ENCODE peak calls at places on chromosomes 16 and 17, in nine cellular contexts. One of them, this sample, is unnamed.

GRCh38 chr17:27478901-27479531 is 22.8 kb downstream of the KSR1 start:
- DNase-seq in activated CD4-positive, alpha-beta T cell treated with anti-CD3 and anti-CD28 coated beads for 36 hours: peak; percentile 21
- DNase-seq in MV-4-11: no peak
- DNase-seq in NCI-H774: no peak
- DNase-seq in iris pigment epithelial cell: no peak
- DNase-seq in GM13977: no peak
- DNase-seq in NCI-H1417 treated with DMSO at 0.1 percent for 48 hours: no peak
- DNase-seq in NCI-H1930: no peak
- DNase-seq in H1: no peak
- DNase-seq in this sample: no peak

GRCh38 chr16:29673501-29673900 is 5.5 kb upstream of the QPRT start:
- DNase-seq in activated CD4-positive, alpha-beta T cell treated with anti-CD3 and anti-CD28 coated beads for 36 hours: no peak
- DNase-seq in MV-4-11: no peak
- DNase-seq in NCI-H774: no peak
- DNase-seq in iris pigment epithelial cell: no peak
- DNase-seq in GM13977: no peak
- DNase-seq in NCI-H1417 treated with DMSO at 0.1 percent for 48 hours: no peak
- DNase-seq in NCI-H1930: no peak
- DNase-seq in H1: no peak
- DNase-seq in this sample: no peak

GRCh38 chr17:79942011-79942405 is 93.7 kb downstream of the TBC1D16 start:
- DNase-seq in activated CD4-positive, alpha-beta T cell treated with anti-CD3 and anti-CD28 coated beads for 36 hours: no peak
- DNase-seq in MV-4-11: no peak
- DNase-seq in NCI-H774: no peak
- DNase-seq in iris pigment epithelial cell: no peak
- DNase-seq in GM13977: no peak
- DNase-seq in NCI-H1417 treated with DMSO at 0.1 percent for 48 hours: no peak
- DNase-seq in NCI-H1930: no peak
- DNase-seq in H1: no peak
- DNase-seq in this sample: no peak

GRCh38 chr17:27579304-27579703 is 51.7 kb upstream of the LGALS9 start:
- DNase-seq in activated CD4-positive, alpha-beta T cell treated with anti-CD3 and anti-CD28 coated beads for 36 hours: peak; percentile 38
- DNase-seq in MV-4-11: no peak
- DNase-seq in NCI-H774: no peak
- DNase-seq in iris pigment epithelial cell: no peak
- DNase-seq in GM13977: peak; percentile 74
- DNase-seq in NCI-H1417 treated with DMSO at 0.1 percent for 48 hours: no peak
- DNase-seq in NCI-H1930: no peak
- DNase-seq in H1: no peak
- DNase-seq in this sample: no peak

GRCh38 chr17:60900688-60901087 is 223.0 kb downstream of the BCAS3 start:
- DNase-seq in activated CD4-positive, alpha-beta T cell treated with anti-CD3 and anti-CD28 coated beads for 36 hours: no peak
- DNase-seq in MV-4-11: no peak
- DNase-seq in NCI-H774: no peak
- DNase-seq in iris pigment epithelial cell: no peak
- DNase-seq in GM13977: no peak
- DNase-seq in NCI-H1417 treated with DMSO at 0.1 percent for 48 hours: no peak
- DNase-seq in NCI-H1930: no peak
- DNase-seq in H1: no peak
- DNase-seq in this sample: no peak

GRCh38 chr17:80941743-80942211 is 49.9 kb upstream of the CHMP6 start:
- DNase-seq in activated CD4-positive, alpha-beta T cell treated with anti-CD3 and anti-CD28 coated beads for 36 hours: no peak
- DNase-seq in MV-4-11: no peak
- DNase-seq in NCI-H774: no peak
- DNase-seq in iris pigment epithelial cell: no peak
- DNase-seq in GM13977: no peak
- DNase-seq in NCI-H1417 treated with DMSO at 0.1 percent for 48 hours: no peak
- DNase-seq in NCI-H1930: no peak
- DNase-seq in H1: no peak
- DNase-seq in this sample: no peak

GRCh38 chr17:78738245-78738644 is 43.8 kb downstream of the CYTH1 start:
- DNase-seq in activated CD4-positive, alpha-beta T cell treated with anti-CD3 and anti-CD28 coated beads for 36 hours: no peak
- DNase-seq in MV-4-11: no peak
- DNase-seq in NCI-H774: no peak
- DNase-seq in iris pigment epithelial cell: no peak
- DNase-seq in GM13977: no peak
- DNase-seq in NCI-H1417 treated with DMSO at 0.1 percent for 48 hours: no peak
- DNase-seq in NCI-H1930: no peak
- DNase-seq in H1: no peak
- DNase-seq in this sample: no peak

GRCh38 chr17:9053406-9053805 is 32.1 kb downstream of the NTN1 start:
- DNase-seq in activated CD4-positive, alpha-beta T cell treated with anti-CD3 and anti-CD28 coated beads for 36 hours: no peak
- DNase-seq in MV-4-11: no peak
- DNase-seq in NCI-H774: no peak
- DNase-seq in iris pigment epithelial cell: no peak
- DNase-seq in GM13977: no peak
- DNase-seq in NCI-H1417 treated with DMSO at 0.1 percent for 48 hours: no peak
- DNase-seq in NCI-H1930: no peak
- DNase-seq in H1: no peak
- DNase-seq in this sample: no peak

GRCh38 chr16:31427441-31428276 is 501 bp downstream of the COX6A2 start:
- DNase-seq in activated CD4-positive, alpha-beta T cell treated with anti-CD3 and anti-CD28 coated beads for 36 hours: peak; percentile 78
- DNase-seq in MV-4-11: no peak
- DNase-seq in NCI-H774: no peak
- DNase-seq in iris pigment epithelial cell: no peak
- DNase-seq in GM13977: peak; percentile 80
- DNase-seq in NCI-H1417 treated with DMSO at 0.1 percent for 48 hours: no peak
- DNase-seq in NCI-H1930: peak; percentile 77
- DNase-seq in H1: no peak
- DNase-seq in this sample: peak; percentile 22

GRCh38 chr17:412211-413015 is 59.8 kb upstream of the RPH3AL start:
- DNase-seq in activated CD4-positive, alpha-beta T cell treated with anti-CD3 and anti-CD28 coated beads for 36 hours: peak; percentile 81
- DNase-seq in MV-4-11: peak; percentile 65
- DNase-seq in NCI-H774: peak; percentile 5
- DNase-seq in iris pigment epithelial cell: peak; percentile 58
- DNase-seq in GM13977: peak; percentile 58
- DNase-seq in NCI-H1417 treated with DMSO at 0.1 percent for 48 hours: no peak
- DNase-seq in NCI-H1930: no peak
- DNase-seq in H1: no peak
- DNase-seq in this sample: peak; percentile 64

GRCh38 chr17:29156781-29157180 is 23.4 kb downstream of the MYO18A start:
- DNase-seq in activated CD4-positive, alpha-beta T cell treated with anti-CD3 and anti-CD28 coated beads for 36 hours: no peak
- DNase-seq in MV-4-11: no peak
- DNase-seq in NCI-H774: no peak
- DNase-seq in iris pigment epithelial cell: no peak
- DNase-seq in GM13977: no peak
- DNase-seq in NCI-H1417 treated with DMSO at 0.1 percent for 48 hours: no peak
- DNase-seq in NCI-H1930: no peak
- DNase-seq in H1: no peak
- DNase-seq in this sample: no peak

GRCh38 chr17:15947331-15947730 is 2.4 kb downstream of the ADORA2B start:
- DNase-seq in activated CD4-positive, alpha-beta T cell treated with anti-CD3 and anti-CD28 coated beads for 36 hours: no peak
- DNase-seq in MV-4-11: no peak
- DNase-seq in NCI-H774: no peak
- DNase-seq in iris pigment epithelial cell: peak; percentile 47
- DNase-seq in GM13977: no peak
- DNase-seq in NCI-H1417 treated with DMSO at 0.1 percent for 48 hours: no peak
- DNase-seq in NCI-H1930: no peak
- DNase-seq in H1: no peak
- DNase-seq in this sample: no peak

GRCh38 chr17:28925912-28926365 is 23.1 kb upstream of the DHRS13 start:
- DNase-seq in activated CD4-positive, alpha-beta T cell treated with anti-CD3 and anti-CD28 coated beads for 36 hours: peak; percentile 51
- DNase-seq in MV-4-11: peak; percentile 91
- DNase-seq in NCI-H774: peak; percentile 40
- DNase-seq in iris pigment epithelial cell: peak; percentile 97
- DNase-seq in GM13977: peak; percentile 45
- DNase-seq in NCI-H1417 treated with DMSO at 0.1 percent for 48 hours: no peak
- DNase-seq in NCI-H1930: no peak
- DNase-seq in H1: no peak
- DNase-seq in this sample: peak; percentile 96

GRCh38 chr16:56032072-56032471 is 156.9 kb upstream of the CES5A start:
- DNase-seq in activated CD4-positive, alpha-beta T cell treated with anti-CD3 and anti-CD28 coated beads for 36 hours: no peak
- DNase-seq in MV-4-11: no peak
- DNase-seq in NCI-H774: no peak
- DNase-seq in iris pigment epithelial cell: no peak
- DNase-seq in GM13977: no peak
- DNase-seq in NCI-H1417 treated with DMSO at 0.1 percent for 48 hours: no peak
- DNase-seq in NCI-H1930: no peak
- DNase-seq in H1: no peak
- DNase-seq in this sample: no peak

GRCh38 chr16:29148867-29149272 is 164.0 kb downstream of the LAT start:
- DNase-seq in activated CD4-positive, alpha-beta T cell treated with anti-CD3 and anti-CD28 coated beads for 36 hours: peak; percentile 76
- DNase-seq in MV-4-11: no peak
- DNase-seq in NCI-H774: no peak
- DNase-seq in iris pigment epithelial cell: no peak
- DNase-seq in GM13977: peak; percentile 33
- DNase-seq in NCI-H1417 treated with DMSO at 0.1 percent for 48 hours: no peak
- DNase-seq in NCI-H1930: no peak
- DNase-seq in H1: no peak
- DNase-seq in this sample: no peak

GRCh38 chr17:78535285-78536197 is 41.7 kb downstream of the DNAH17 start:
- DNase-seq in activated CD4-positive, alpha-beta T cell treated with anti-CD3 and anti-CD28 coated beads for 36 hours: peak; percentile 16
- DNase-seq in MV-4-11: no peak
- DNase-seq in NCI-H774: peak; percentile 99
- DNase-seq in iris pigment epithelial cell: peak; percentile 9
- DNase-seq in GM13977: no peak
- DNase-seq in NCI-H1417 treated with DMSO at 0.1 percent for 48 hours: peak; percentile 70
- DNase-seq in NCI-H1930: no peak
- DNase-seq in H1: no peak
- DNase-seq in this sample: no peak

GRCh38 chr17:56831364-56832095 is 2.2 kb downstream of the C17orf67 start:
- DNase-seq in activated CD4-positive, alpha-beta T cell treated with anti-CD3 and anti-CD28 coated beads for 36 hours: no peak
- DNase-seq in MV-4-11: no peak
- DNase-seq in NCI-H774: no peak
- DNase-seq in iris pigment epithelial cell: no peak
- DNase-seq in GM13977: no peak
- DNase-seq in NCI-H1417 treated with DMSO at 0.1 percent for 48 hours: no peak
- DNase-seq in NCI-H1930: no peak
- DNase-seq in H1: no peak
- DNase-seq in this sample: no peak

GRCh38 chr17:954431-955164 is 25.0 kb downstream of the NXN start:
- DNase-seq in activated CD4-positive, alpha-beta T cell treated with anti-CD3 and anti-CD28 coated beads for 36 hours: no peak
- DNase-seq in MV-4-11: no peak
- DNase-seq in NCI-H774: no peak
- DNase-seq in iris pigment epithelial cell: peak; percentile 95
- DNase-seq in GM13977: no peak
- DNase-seq in NCI-H1417 treated with DMSO at 0.1 percent for 48 hours: no peak
- DNase-seq in NCI-H1930: no peak
- DNase-seq in H1: no peak
- DNase-seq in this sample: no peak

GRCh38 chr17:8865811-8866210 is 1.7 kb downstream of the PIK3R6 start:
- DNase-seq in activated CD4-positive, alpha-beta T cell treated with anti-CD3 and anti-CD28 coated beads for 36 hours: no peak
- DNase-seq in MV-4-11: no peak
- DNase-seq in NCI-H774: no peak
- DNase-seq in iris pigment epithelial cell: no peak
- DNase-seq in GM13977: no peak
- DNase-seq in NCI-H1417 treated with DMSO at 0.1 percent for 48 hours: no peak
- DNase-seq in NCI-H1930: no peak
- DNase-seq in H1: no peak
- DNase-seq in this sample: no peak

GRCh38 chr16:31664683-31665482 is 137.2 kb downstream of the AHSP start:
- DNase-seq in activated CD4-positive, alpha-beta T cell treated with anti-CD3 and anti-CD28 coated beads for 36 hours: no peak
- DNase-seq in MV-4-11: no peak
- DNase-seq in NCI-H774: no peak
- DNase-seq in iris pigment epithelial cell: peak; percentile 26
- DNase-seq in GM13977: no peak
- DNase-seq in NCI-H1417 treated with DMSO at 0.1 percent for 48 hours: no peak
- DNase-seq in NCI-H1930: no peak
- DNase-seq in H1: no peak
- DNase-seq in this sample: peak; percentile 7

GRCh38 chr17:63700528-63701441 is 860 bp upstream of the LIMD2 start:
- DNase-seq in activated CD4-positive, alpha-beta T cell treated with anti-CD3 and anti-CD28 coated beads for 36 hours: peak; percentile 69
- DNase-seq in MV-4-11: peak; percentile 35
- DNase-seq in NCI-H774: no peak
- DNase-seq in iris pigment epithelial cell: peak; percentile 59
- DNase-seq in GM13977: peak; percentile 84
- DNase-seq in NCI-H1417 treated with DMSO at 0.1 percent for 48 hours: no peak
- DNase-seq in NCI-H1930: peak; percentile 42
- DNase-seq in H1: no peak
- DNase-seq in this sample: no peak

GRCh38 chr17:72004476-72005331 is 116.1 kb upstream of the SOX9 start:
- DNase-seq in activated CD4-positive, alpha-beta T cell treated with anti-CD3 and anti-CD28 coated beads for 36 hours: no peak
- DNase-seq in MV-4-11: no peak
- DNase-seq in NCI-H774: no peak
- DNase-seq in iris pigment epithelial cell: no peak
- DNase-seq in GM13977: peak; percentile 20
- DNase-seq in NCI-H1417 treated with DMSO at 0.1 percent for 48 hours: no peak
- DNase-seq in NCI-H1930: no peak
- DNase-seq in H1: no peak
- DNase-seq in this sample: peak; percentile 8

GRCh38 chr16:66324785-66325184 is 41.7 kb upstream of the CDH5 start:
- DNase-seq in activated CD4-positive, alpha-beta T cell treated with anti-CD3 and anti-CD28 coated beads for 36 hours: peak; percentile 11
- DNase-seq in MV-4-11: peak; percentile 10
- DNase-seq in NCI-H774: no peak
- DNase-seq in iris pigment epithelial cell: peak; percentile 20
- DNase-seq in GM13977: no peak
- DNase-seq in NCI-H1417 treated with DMSO at 0.1 percent for 48 hours: no peak
- DNase-seq in NCI-H1930: peak; percentile 20
- DNase-seq in H1: peak; percentile 21
- DNase-seq in this sample: peak; percentile 48

GRCh38 chr16:477758-478157 is 49.8 kb upstream of the CAPN15 start:
- DNase-seq in activated CD4-positive, alpha-beta T cell treated with anti-CD3 and anti-CD28 coated beads for 36 hours: no peak
- DNase-seq in MV-4-11: no peak
- DNase-seq in NCI-H774: no peak
- DNase-seq in iris pigment epithelial cell: no peak
- DNase-seq in GM13977: no peak
- DNase-seq in NCI-H1417 treated with DMSO at 0.1 percent for 48 hours: no peak
- DNase-seq in NCI-H1930: no peak
- DNase-seq in H1: no peak
- DNase-seq in this sample: peak; percentile 86

GRCh38 chr17:80221401-80221800 is 1.2 kb downstream of the SLC26A11 start:
- DNase-seq in activated CD4-positive, alpha-beta T cell treated with anti-CD3 and anti-CD28 coated beads for 36 hours: no peak
- DNase-seq in MV-4-11: no peak
- DNase-seq in NCI-H774: no peak
- DNase-seq in iris pigment epithelial cell: no peak
- DNase-seq in GM13977: no peak
- DNase-seq in NCI-H1417 treated with DMSO at 0.1 percent for 48 hours: no peak
- DNase-seq in NCI-H1930: no peak
- DNase-seq in H1: no peak
- DNase-seq in this sample: no peak

This sample was measured in M059J.